ENCODE peak calls at places on chromosomes 2 and 18, in six cellular contexts. A is RWPE1, T is stomach, C is GM10248, K is AG10803, E is glutamatergic neuron. Y is an unnamed sample.

GRCh38 chr2:45009928-45010705 is 865 bp upstream of the SIX2 start:
- DNase-seq in A (peak), T (peak), C (no peak), K (peak), E (peak), Y (no peak)

GRCh38 chr18:21805771-21806366 is 65.3 kb downstream of the MIB1 start:
- DNase-seq in A (no peak), T (no peak), C (no peak), K (no peak), E (no peak), Y (no peak)

GRCh38 chr18:28511421-28511821 is 334.5 kb upstream of the CDH2 start:
- DNase-seq in A (no peak), T (no peak), C (no peak), K (peak), E (no peak), Y (no peak)

GRCh38 chr2:234640657-234641056 is 143.8 kb upstream of the ARL4C start:
- DNase-seq in A (no peak), T (no peak), C (no peak), K (no peak), E (no peak), Y (no peak)

GRCh38 chr2:111160758-111161157 is 40.0 kb downstream of the BCL2L11 start:
- DNase-seq in A (peak), T (no peak), C (no peak), K (peak), E (no peak), Y (no peak)

GRCh38 chr2:174609261-174609660 is 11.7 kb upstream of the WIPF1 start:
- DNase-seq in A (no peak), T (no peak), C (no peak), K (no peak), E (no peak), Y (no peak)

GRCh38 chr2:144227427-144227826 is 292.5 kb downstream of the ZEB2 start:
- DNase-seq in A (no peak), T (no peak), C (no peak), K (no peak), E (no peak), Y (no peak)

GRCh38 chr18:43486462-43486861 is 209.2 kb upstream of the SYT4 start:
- DNase-seq in A (no peak), T (peak), C (no peak), K (no peak), E (peak), Y (no peak)

GRCh38 chr2:30417253-30417652 is 29.8 kb upstream of the LCLAT1 start:
- DNase-seq in A (no peak), T (no peak), C (no peak), K (peak), E (peak), Y (no peak)

GRCh38 chr18:25373443-25373842 is 21.5 kb upstream of the ZNF521 start:
- DNase-seq in A (no peak), T (no peak), C (no peak), K (peak), E (no peak), Y (no peak)

GRCh38 chr2:97911210-97911921 is 84.4 kb downstream of the TMEM131 start:
- DNase-seq in A (no peak), T (no peak), C (peak), K (peak), E (no peak), Y (peak)

GRCh38 chr2:85457877-85458316 is 39.4 kb downstream of the SH2D6 start:
- DNase-seq in A (peak), T (peak), C (no peak), K (peak), E (no peak), Y (no peak)

GRCh38 chr2:221571108-221571390 is 1.1 kb downstream of the EPHA4 start:
- DNase-seq in A (no peak), T (no peak), C (no peak), K (peak), E (peak), Y (peak)

GRCh38 chr18:44701227-44701626 is 20.5 kb downstream of the SETBP1 start:
- DNase-seq in A (no peak), T (no peak), C (no peak), K (no peak), E (no peak), Y (no peak)

GRCh38 chr2:219460424-219460926 is 25.8 kb downstream of the SPEG start:
- DNase-seq in A (no peak), T (no peak), C (no peak), K (peak), E (peak), Y (no peak)

GRCh38 chr2:176130153-176130916 is 830 bp downstream of the HOXD8 start:
- DNase-seq in A (peak), T (no peak), C (no peak), K (peak), E (peak), Y (no peak)

GRCh38 chr2:199462167-199462976 is 4.6 kb upstream of the SATB2 start:
- DNase-seq in A (no peak), T (no peak), C (no peak), K (no peak), E (no peak), Y (no peak)

GRCh38 chr2:240501531-240501991 is 56.2 kb downstream of the ANKMY1 start:
- DNase-seq in A (no peak), T (peak), C (no peak), K (no peak), E (no peak), Y (no peak)

GRCh38 chr2:66929632-66930385 is 467.3 kb upstream of the ETAA1 start:
- DNase-seq in A (peak), T (peak), C (no peak), K (peak), E (no peak), Y (no peak)

GRCh38 chr2:109601693-109602250 is 12.0 kb downstream of the SEPTIN10 start:
- DNase-seq in A (no peak), T (no peak), C (no peak), K (no peak), E (no peak), Y (no peak)

GRCh38 chr2:143475131-143475784 is 346.0 kb downstream of the ARHGAP15 start:
- DNase-seq in A (no peak), T (no peak), C (no peak), K (peak), E (no peak), Y (no peak)

GRCh38 chr2:221428896-221429295 is 143.2 kb downstream of the EPHA4 start:
- DNase-seq in A (no peak), T (no peak), C (no peak), K (no peak), E (no peak), Y (no peak)

GRCh38 chr2:72515696-72516095 is 310.1 kb downstream of the EXOC6B start:
- DNase-seq in A (no peak), T (no peak), C (no peak), K (peak), E (no peak), Y (no peak)

GRCh38 chr18:23281626-23282436 is 146.5 kb downstream of the CABLES1 start:
- DNase-seq in A (peak), T (no peak), C (no peak), K (peak), E (peak), Y (no peak)

GRCh38 chr2:2123259-2123658 is 207.8 kb downstream of the MYT1L start:
- DNase-seq in A (no peak), T (no peak), C (no peak), K (no peak), E (no peak), Y (no peak)

GRCh38 chr2:43315482-43315881 is 89.1 kb upstream of the ZFP36L2 start:
- DNase-seq in A (no peak), T (no peak), C (no peak), K (no peak), E (no peak), Y (no peak)

GRCh38 chr2:60633615-60634014 is 80.2 kb upstream of the BCL11A start:
- DNase-seq in A (no peak), T (no peak), C (no peak), K (no peak), E (no peak), Y (no peak)

GRCh38 chr2:88180594-88181240 is 10.6 kb downstream of the THNSL2 start:
- DNase-seq in A (peak), T (no peak), C (no peak), K (peak), E (no peak), Y (no peak)

GRCh38 chr2:218032336-218033171 is 29.8 kb upstream of the TNS1 start:
- DNase-seq in A (no peak), T (peak), C (peak), K (no peak), E (no peak), Y (no peak)

GRCh38 chr2:212265777-212266176 is 272.8 kb downstream of the ERBB4 start:
- DNase-seq in A (no peak), T (no peak), C (no peak), K (no peak), E (no peak), Y (no peak)

GRCh38 chr18:61628085-61628484 is 264.7 kb downstream of the RNF152 start:
- DNase-seq in A (peak), T (no peak), C (no peak), K (peak), E (no peak), Y (no peak)

GRCh38 chr18:48318481-48318880 is 90.7 kb downstream of the ZBTB7C start:
- DNase-seq in A (no peak), T (no peak), C (no peak), K (no peak), E (no peak), Y (no peak)

GRCh38 chr18:48316177-48316576 is 93.0 kb downstream of the ZBTB7C start:
- DNase-seq in A (no peak), T (no peak), C (no peak), K (no peak), E (no peak), Y (no peak)

GRCh38 chr18:48319796-48320638 is 89.2 kb downstream of the ZBTB7C start:
- DNase-seq in A (no peak), T (no peak), C (no peak), K (peak), E (no peak), Y (no peak)

GRCh38 chr18:48320639-48320945 is 88.6 kb downstream of the ZBTB7C start:
- DNase-seq in A (no peak), T (no peak), C (no peak), K (no peak), E (peak), Y (no peak)

GRCh38 chr18:48317781-48318381 is 91.3 kb downstream of the ZBTB7C start:
- DNase-seq in A (no peak), T (no peak), C (no peak), K (no peak), E (no peak), Y (no peak)
- TF ChIP-seq CTCF in A (no peak), T (no peak), C (no peak), K (no peak), E (peak), Y (peak)

DNA sequence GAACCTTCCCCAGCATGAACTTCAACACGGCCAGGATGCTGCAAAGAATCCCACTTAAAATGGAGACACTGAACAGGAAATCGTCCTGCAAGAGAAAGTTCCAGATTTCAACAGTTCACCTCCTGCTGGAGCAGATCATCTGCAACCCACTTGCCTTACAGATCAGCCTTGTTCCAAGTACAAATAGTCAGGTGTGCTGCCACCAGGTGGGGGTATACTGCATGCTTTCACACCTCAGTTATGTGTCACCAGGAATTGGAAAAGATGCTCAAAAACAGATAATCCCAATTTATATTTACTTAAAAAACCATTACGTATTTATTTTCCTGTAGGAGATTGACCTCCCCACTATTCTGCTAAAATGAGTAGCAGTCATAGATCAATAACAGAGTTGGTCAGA is 212.3 kb downstream of the MGAT5 start:
- DNase-seq in A (peak), T (peak), C (no peak), K (no peak), E (peak), Y (no peak)
- TF ChIP-seq CTCF in A (no peak), T (no peak), C (peak), K (no peak), E (peak), Y (peak)

DNA sequence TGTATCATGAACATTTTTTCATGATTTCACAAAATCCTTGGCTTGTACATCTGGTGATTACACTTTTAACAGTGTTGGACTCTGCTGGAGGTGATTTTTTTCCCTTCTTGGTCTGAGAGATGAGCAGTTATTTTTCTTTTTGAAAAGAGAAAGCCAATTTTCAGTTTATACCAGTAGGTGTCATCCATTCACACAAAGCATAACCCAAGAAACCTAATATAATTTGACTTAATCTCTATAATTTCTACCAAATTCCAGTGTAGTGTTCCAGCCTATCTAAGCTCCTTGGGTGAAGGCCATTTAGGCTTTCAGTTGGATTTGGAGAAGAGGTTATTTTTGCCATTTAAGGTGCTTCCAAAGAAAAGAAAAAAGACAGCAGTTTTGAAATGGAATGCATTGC is 7.7 kb upstream of the ICOS start:
- DNase-seq in A (no peak), T (no peak), C (no peak), K (no peak), E (no peak), Y (no peak)
- TF ChIP-seq CTCF in A (peak), T (no peak), C (peak), K (peak), E (peak), Y (peak)

DNA sequence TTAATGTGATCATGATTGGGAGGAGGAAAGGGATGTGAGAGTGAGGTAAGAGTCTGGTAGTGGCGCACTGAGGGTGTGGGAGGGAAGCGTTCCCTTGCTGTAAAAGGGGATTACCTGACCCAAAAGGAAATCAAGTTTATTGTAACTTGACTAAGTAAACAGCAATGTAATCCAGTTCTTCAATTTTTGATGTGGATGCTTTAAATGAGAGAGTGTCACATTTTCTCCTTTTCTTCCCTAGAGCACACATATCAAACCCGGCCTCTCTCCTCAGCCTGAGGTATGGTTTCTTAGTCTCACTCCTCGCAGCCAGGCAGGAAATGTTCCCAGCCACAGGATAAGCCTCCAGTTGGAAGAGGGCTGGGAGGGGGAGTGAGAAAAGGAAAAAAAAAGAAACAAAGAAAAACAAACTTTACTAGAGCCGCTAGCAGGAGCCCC is 688 bp upstream of the ARHGAP28 start:
- DNase-seq in A (no peak), T (no peak), C (no peak), K (no peak), E (no peak), Y (no peak)
- TF ChIP-seq CTCF in A (no peak), T (no peak), C (no peak), K (no peak), E (no peak), Y (no peak)

GRCh38 chr2:28751956-28752607 is 452 bp downstream of the PPP1CB start:
- DNase-seq in A (no peak), T (peak), C (peak), K (no peak), E (no peak), Y (no peak)

GRCh38 chr2:28751102-28751955 is at the start of gene PPP1CB:
- DNase-seq in A (peak), T (peak), C (peak), K (peak), E (peak), Y (peak)

GRCh38 chr2:28748176-28748575 is 3.5 kb upstream of the PPP1CB start:
- DNase-seq in A (no peak), T (no peak), C (no peak), K (no peak), E (no peak), Y (no peak)

GRCh38 chr2:28752608-28752984 is 966 bp downstream of the PPP1CB start:
- DNase-seq in A (no peak), T (no peak), C (no peak), K (no peak), E (no peak), Y (peak)

GRCh38 chr2:28750316-28751101 is 1.1 kb upstream of the PPP1CB start:
- DNase-seq in A (no peak), T (no peak), C (no peak), K (peak), E (no peak), Y (peak)
- TF ChIP-seq CTCF in A (no peak), T (no peak), C (no peak), K (peak), E (no peak), Y (no peak)

GRCh38 chr2:140246058-140246457 is 1465.9 kb upstream of the NXPH2 start:
- DNase-seq in A (no peak), T (no peak), C (no peak), K (no peak), E (no peak), Y (no peak)

GRCh38 chr2:140248623-140249022 is 1468.4 kb upstream of the NXPH2 start:
- DNase-seq in A (no peak), T (no peak), C (no peak), K (no peak), E (no peak), Y (no peak)

GRCh38 chr2:140247451-140248205 is 1467.4 kb upstream of the NXPH2 start:
- DNase-seq in A (no peak), T (no peak), C (no peak), K (peak), E (no peak), Y (no peak)

GRCh38 chr2:140246957-140247356 is 1466.8 kb upstream of the NXPH2 start:
- DNase-seq in A (no peak), T (no peak), C (no peak), K (no peak), E (no peak), Y (no peak)

GRCh38 chr2:140242889-140243288 is 1462.7 kb upstream of the NXPH2 start:
- DNase-seq in A (no peak), T (no peak), C (no peak), K (no peak), E (no peak), Y (no peak)
- TF ChIP-seq CTCF in A (no peak), T (no peak), C (no peak), K (no peak), E (no peak), Y (no peak)

DNA sequence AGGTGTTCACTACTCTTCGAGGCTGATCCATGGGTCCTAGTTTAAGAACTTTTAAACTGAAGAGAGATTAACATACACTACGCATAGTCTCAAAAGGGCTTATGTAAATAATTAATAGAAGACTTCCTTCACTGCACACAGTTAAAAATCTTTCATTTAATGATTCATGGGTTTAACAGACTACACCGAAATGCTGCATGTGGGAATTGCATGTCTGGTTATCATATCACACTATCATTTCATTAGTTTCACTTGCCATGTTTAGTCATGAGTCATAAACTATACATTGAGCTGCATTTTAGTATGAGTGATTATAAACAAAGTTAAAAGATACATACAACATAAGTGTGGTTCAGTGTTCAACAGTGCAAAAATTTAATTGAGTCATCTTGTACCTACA is 31.2 kb downstream of the GLS start:
- DNase-seq in A (no peak), T (no peak), C (peak), K (no peak), E (no peak), Y (peak)
- TF ChIP-seq CTCF in A (no peak), T (no peak), C (no peak), K (no peak), E (no peak), Y (no peak)

GRCh38 chr2:84301717-84302116 is 157.4 kb downstream of the SUCLG1 start:
- DNase-seq in A (no peak), T (no peak), C (no peak), K (no peak), E (peak), Y (no peak)

GRCh38 chr2:84306361-84306760 is 152.7 kb downstream of the SUCLG1 start:
- DNase-seq in A (no peak), T (no peak), C (no peak), K (no peak), E (peak), Y (no peak)

GRCh38 chr2:84299211-84299775 is 159.8 kb downstream of the SUCLG1 start:
- DNase-seq in A (no peak), T (no peak), C (no peak), K (no peak), E (no peak), Y (no peak)

GRCh38 chr2:84300030-84301029 is 158.8 kb downstream of the SUCLG1 start:
- DNase-seq in A (no peak), T (no peak), C (no peak), K (no peak), E (no peak), Y (no peak)

DNA sequence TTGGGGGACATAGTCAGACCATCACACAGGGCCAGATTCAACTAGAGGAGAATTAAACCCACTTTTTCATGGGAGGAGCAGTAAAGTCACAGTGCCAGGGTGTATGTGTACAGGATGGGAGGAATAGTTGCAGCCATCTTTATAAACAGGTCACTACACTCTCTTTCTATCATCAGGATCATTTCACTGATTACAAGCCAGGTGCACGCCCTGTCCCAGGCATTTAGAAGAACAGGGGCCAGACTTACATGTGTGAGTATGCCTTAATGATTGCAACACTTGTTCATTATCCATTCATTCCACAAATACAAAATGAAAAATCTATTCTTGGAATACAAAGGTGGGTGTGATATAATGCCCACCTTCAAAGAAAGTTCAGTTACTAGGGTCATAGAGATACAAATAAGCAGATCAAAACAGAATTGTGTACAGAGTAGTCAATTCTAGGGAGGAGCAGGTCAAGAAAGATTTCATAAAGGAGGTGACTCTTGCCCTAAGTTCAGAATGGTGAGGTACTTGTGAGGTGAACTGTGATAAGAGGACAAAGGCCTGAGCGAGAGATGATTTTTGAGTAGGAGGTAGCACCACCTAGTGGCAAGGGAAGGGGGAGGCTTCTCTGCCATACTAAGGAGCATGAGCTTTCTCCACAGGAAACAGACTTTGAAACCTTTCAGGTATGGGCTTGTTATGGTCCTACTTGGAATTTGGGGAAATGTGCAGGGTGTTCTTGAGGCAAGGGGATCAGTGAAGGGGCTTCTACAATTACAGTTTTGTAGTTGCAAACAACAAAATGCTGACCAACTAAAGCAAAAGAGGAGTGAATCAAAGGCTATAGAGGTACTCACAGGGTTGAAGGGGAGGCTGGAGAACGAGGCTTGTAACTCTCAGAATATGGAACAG is 156.3 kb downstream of the SUCLG1 start:
- DNase-seq in A (peak), T (peak), C (peak), K (peak), E (peak), Y (no peak)
- TF ChIP-seq CTCF in A (peak), T (peak), C (peak), K (peak), E (peak), Y (peak)

Y was measured in GM06990.